ENCODE peak calls at places on chromosomes 16 and 17, in nine cellular contexts. R is iris pigment epithelial cell; V is NCI-H345; P is AG08396; I is stimulated activated CD4-positive, alpha-beta T cell treated with anti-CD3 and anti-CD28 coated beads, TNF-alpha, amount 100 ng/mL, for 24 hours; C is ACHN; U is right atrium auricular region; D is activated CD4-positive, alpha-beta T cell treated with anti-CD3 and anti-CD28 coated beads, Interleukin-2, amount 10 ng/mL, durations not matched to agents 7 days and 5 days; G is activated T-helper 9 cell treated with anti-CD3 and anti-CD28 coated beads, Interleukin-2, amount 50 U/mL, for 16 hours. W is an unnamed sample.

GRCh38 chr17:6526362-6527152 is 29.8 kb downstream of the PITPNM3 start:
- DNase-seq in R (peak; percentile 20), V (no peak), P (no peak), I (no peak), C (peak; percentile 42), U (no peak), D (no peak), G (no peak), W (no peak)

GRCh38 chr16:83813818-83814653 is 6.3 kb downstream of the HSBP1 start:
- DNase-seq in R (peak; percentile 81), V (peak; percentile 79), P (peak; percentile 53), I (no peak), C (peak; percentile 37), U (peak; percentile 53), D (no peak), G (no peak), W (no peak)

GRCh38 chr17:2931901-2932300 is 131.5 kb downstream of the OR1D5 start:
- DNase-seq in R (no peak), V (no peak), P (no peak), I (no peak), C (no peak), U (no peak), D (no peak), G (no peak), W (no peak)

GRCh38 chr17:41602524-41602923 is 10.0 kb downstream of the KRT16 start:
- DNase-seq in R (no peak), V (no peak), P (no peak), I (no peak), C (no peak), U (no peak), D (no peak), G (no peak), W (no peak)

GRCh38 chr16:53456625-53457024 is 22.4 kb downstream of the RBL2 start:
- DNase-seq in R (no peak), V (no peak), P (no peak), I (no peak), C (no peak), U (no peak), D (peak; percentile 69), G (no peak), W (no peak)

GRCh38 chr17:40347319-40348135 is 17.0 kb downstream of the GJD3 start:
- DNase-seq in R (no peak), V (no peak), P (no peak), I (no peak), C (no peak), U (no peak), D (no peak), G (no peak), W (no peak)

GRCh38 chr16:88759245-88759975 is 25.6 kb downstream of the PIEZO1 start:
- DNase-seq in R (peak; percentile 67), V (no peak), P (peak; percentile 57), I (no peak), C (no peak), U (no peak), D (peak; percentile 64), G (peak; percentile 40), W (no peak)

GRCh38 chr17:40607641-40608040 is 40.0 kb downstream of the SMARCE1 start:
- DNase-seq in R (no peak), V (no peak), P (no peak), I (no peak), C (no peak), U (no peak), D (peak; percentile 64), G (no peak), W (peak; percentile 57)

GRCh38 chr16:2053897-2054296 is 6.1 kb downstream of the TSC2 start:
- DNase-seq in R (no peak), V (no peak), P (no peak), I (no peak), C (no peak), U (no peak), D (no peak), G (no peak), W (no peak)

GRCh38 chr16:88337021-88337420 is 45.7 kb upstream of the ZNF469 start:
- DNase-seq in R (no peak), V (no peak), P (no peak), I (no peak), C (no peak), U (no peak), D (no peak), G (no peak), W (no peak)

GRCh38 chr17:73647331-73647730 is 3.1 kb upstream of the SDK2 start:
- DNase-seq in R (no peak), V (no peak), P (no peak), I (no peak), C (no peak), U (no peak), D (no peak), G (no peak), W (no peak)

GRCh38 chr17:36888236-36888957 is 48.9 kb upstream of the LHX1 start:
- DNase-seq in R (no peak), V (peak; percentile 83), P (no peak), I (no peak), C (no peak), U (no peak), D (no peak), G (no peak), W (no peak)

GRCh38 chr17:57255182-57255775 is 1.0 kb upstream of the MSI2 start:
- DNase-seq in R (no peak), V (no peak), P (no peak), I (no peak), C (no peak), U (no peak), D (no peak), G (no peak), W (no peak)

GRCh38 chr16:12259258-12259657 is 282.7 kb downstream of the SNX29 start:
- DNase-seq in R (no peak), V (peak; percentile 76), P (no peak), I (no peak), C (no peak), U (no peak), D (no peak), G (no peak), W (no peak)

GRCh38 chr16:69166221-69166833 is 20.6 kb upstream of the SNTB2 start:
- DNase-seq in R (peak; percentile 46), V (no peak), P (peak; percentile 45), I (peak; percentile 55), C (no peak), U (no peak), D (peak; percentile 65), G (peak; percentile 58), W (no peak)

GRCh38 chr17:75153854-75154194 is 488 bp downstream of the JPT1 start:
- DNase-seq in R (no peak), V (peak; percentile 53), P (no peak), I (no peak), C (peak; percentile 19), U (no peak), D (peak; percentile 34), G (no peak), W (no peak)

GRCh38 chr16:81137012-81137335 is 40.8 kb upstream of the GCSH start:
- DNase-seq in R (peak; percentile 26), V (no peak), P (peak; percentile 52), I (no peak), C (no peak), U (no peak), D (no peak), G (no peak), W (no peak)

GRCh38 chr17:27577884-27578717 is 52.9 kb upstream of the LGALS9 start:
- DNase-seq in R (peak; percentile 73), V (no peak), P (no peak), I (no peak), C (no peak), U (peak; percentile 78), D (no peak), G (no peak), W (no peak)

GRCh38 chr16:30948956-30949654 is at the start of gene ORAI3:
- DNase-seq in R (peak; percentile 63), V (peak; percentile 38), P (peak; percentile 77), I (no peak), C (peak; percentile 73), U (peak; percentile 82), D (peak; percentile 53), G (no peak), W (no peak)

GRCh38 chr17:76191891-76192290 is 48.4 kb downstream of the RNF157 start:
- DNase-seq in R (no peak), V (no peak), P (no peak), I (no peak), C (no peak), U (no peak), D (peak; percentile 81), G (peak; percentile 14), W (no peak)

GRCh38 chr17:70702683-70703255 is 533.4 kb downstream of the KCNJ2 start:
- DNase-seq in R (no peak), V (no peak), P (no peak), I (no peak), C (no peak), U (no peak), D (no peak), G (no peak), W (no peak)

GRCh38 chr16:85522842-85523601 is 90.1 kb upstream of the GSE1 start:
- DNase-seq in R (no peak), V (peak; percentile 57), P (peak; percentile 63), I (no peak), C (no peak), U (no peak), D (no peak), G (no peak), W (no peak)

GRCh38 chr17:63701477-63702222 is 1.7 kb upstream of the LIMD2 start:
- DNase-seq in R (no peak), V (no peak), P (no peak), I (no peak), C (no peak), U (no peak), D (peak; percentile 88), G (peak; percentile 62), W (no peak)

GRCh38 chr16:19882641-19883040 is 2.0 kb downstream of the GPRC5B start:
- DNase-seq in R (no peak), V (no peak), P (no peak), I (no peak), C (no peak), U (no peak), D (no peak), G (no peak), W (no peak)

GRCh38 chr17:77429985-77430752 is 289.4 kb downstream of the SEC14L1 start:
- DNase-seq in R (peak; percentile 97), V (peak; percentile 30), P (peak; percentile 93), I (peak; percentile 69), C (peak; percentile 98), U (peak; percentile 96), D (peak; percentile 83), G (peak; percentile 75), W (peak; percentile 98)

GRCh38 chr16:81237942-81238295 is 570 bp upstream of the BCO1 start:
- DNase-seq in R (no peak), V (no peak), P (no peak), I (no peak), C (no peak), U (no peak), D (no peak), G (no peak), W (no peak)